ENCODE peak calls at places on chromosomes 13 and 19, in nine cellular contexts. One of them, this sample, is unnamed.
A peak's percentile ranks its signal among the peaks of the same experiment; 100 is the strongest.

GRCh38 chr13:45121421-45121820 is 1.1 kb downstream of the GTF2F2 start:
- DNase-seq in CD8-positive, alpha-beta memory T cell: no peak
- DNase-seq in A549: no peak
- DNase-seq in OCI-LY7: peak; percentile 56
- DNase-seq in IMR-90: peak; percentile 53
- DNase-seq in neural progenitor cell: peak; percentile 36
- DNase-seq in HepG2: peak; percentile 16
- DNase-seq in transverse colon: no peak
- DNase-seq in Peyer's patch: no peak
- DNase-seq in this sample: no peak

GRCh38 chr19:51422053-51422448 is 4.6 kb upstream of the SIGLEC10 start:
- DNase-seq in CD8-positive, alpha-beta memory T cell: peak; percentile 80
- DNase-seq in A549: peak; percentile 80
- DNase-seq in OCI-LY7: peak; percentile 84
- DNase-seq in IMR-90: peak; percentile 59
- DNase-seq in neural progenitor cell: peak; percentile 96
- DNase-seq in HepG2: peak; percentile 67
- DNase-seq in transverse colon: peak; percentile 88
- DNase-seq in Peyer's patch: peak; percentile 90
- DNase-seq in this sample: peak; percentile 52

GRCh38 chr13:37446503-37446902 is 152.1 kb downstream of the POSTN start:
- DNase-seq in CD8-positive, alpha-beta memory T cell: no peak
- DNase-seq in A549: no peak
- DNase-seq in OCI-LY7: no peak
- DNase-seq in IMR-90: peak; percentile 93
- DNase-seq in neural progenitor cell: no peak
- DNase-seq in HepG2: no peak
- DNase-seq in transverse colon: no peak
- DNase-seq in Peyer's patch: no peak
- DNase-seq in this sample: peak; percentile 3

GRCh38 chr19:18262917-18263316 is 11.3 kb downstream of the IQCN start:
- DNase-seq in CD8-positive, alpha-beta memory T cell: no peak
- DNase-seq in A549: no peak
- DNase-seq in OCI-LY7: no peak
- DNase-seq in IMR-90: no peak
- DNase-seq in neural progenitor cell: no peak
- DNase-seq in HepG2: no peak
- DNase-seq in transverse colon: no peak
- DNase-seq in Peyer's patch: no peak
- DNase-seq in this sample: no peak

GRCh38 chr19:12783226-12783848 is 7.9 kb upstream of the JUNB start:
- DNase-seq in CD8-positive, alpha-beta memory T cell: no peak
- DNase-seq in A549: no peak
- DNase-seq in OCI-LY7: no peak
- DNase-seq in IMR-90: no peak
- DNase-seq in neural progenitor cell: no peak
- DNase-seq in HepG2: no peak
- DNase-seq in transverse colon: no peak
- DNase-seq in Peyer's patch: no peak
- DNase-seq in this sample: peak; percentile 65

GRCh38 chr13:27359203-27359821 is 65.1 kb upstream of the GTF3A start:
- DNase-seq in CD8-positive, alpha-beta memory T cell: peak; percentile 41
- DNase-seq in A549: peak; percentile 53
- DNase-seq in OCI-LY7: peak; percentile 75
- DNase-seq in IMR-90: peak; percentile 73
- DNase-seq in neural progenitor cell: peak; percentile 76
- DNase-seq in HepG2: peak; percentile 43
- DNase-seq in transverse colon: peak; percentile 79
- DNase-seq in Peyer's patch: peak; percentile 77
- DNase-seq in this sample: peak; percentile 53

GRCh38 chr19:37334179-37335071 is 36.5 kb upstream of the ZNF527 start:
- DNase-seq in CD8-positive, alpha-beta memory T cell: peak; percentile 89
- DNase-seq in A549: no peak
- DNase-seq in OCI-LY7: no peak
- DNase-seq in IMR-90: peak; percentile 86
- DNase-seq in neural progenitor cell: peak; percentile 95
- DNase-seq in HepG2: no peak
- DNase-seq in transverse colon: peak; percentile 92
- DNase-seq in Peyer's patch: peak; percentile 80
- DNase-seq in this sample: peak; percentile 83

GRCh38 chr13:46615888-46616531 is 63.0 kb downstream of the LRCH1 start:
- DNase-seq in CD8-positive, alpha-beta memory T cell: no peak
- DNase-seq in A549: no peak
- DNase-seq in OCI-LY7: no peak
- DNase-seq in IMR-90: peak; percentile 68
- DNase-seq in neural progenitor cell: no peak
- DNase-seq in HepG2: no peak
- DNase-seq in transverse colon: no peak
- DNase-seq in Peyer's patch: no peak
- DNase-seq in this sample: no peak

GRCh38 chr19:1275976-1276619 is 768 bp downstream of the FAM174C start:
- DNase-seq in CD8-positive, alpha-beta memory T cell: no peak
- DNase-seq in A549: no peak
- DNase-seq in OCI-LY7: no peak
- DNase-seq in IMR-90: no peak
- DNase-seq in neural progenitor cell: no peak
- DNase-seq in HepG2: no peak
- DNase-seq in transverse colon: no peak
- DNase-seq in Peyer's patch: no peak
- DNase-seq in this sample: peak; percentile 49

GRCh38 chr19:1275260-1275975 is at the start of gene FAM174C:
- DNase-seq in CD8-positive, alpha-beta memory T cell: peak; percentile 96
- DNase-seq in A549: peak; percentile 81
- DNase-seq in OCI-LY7: peak; percentile 98
- DNase-seq in IMR-90: peak; percentile 97
- DNase-seq in neural progenitor cell: peak; percentile 98
- DNase-seq in HepG2: peak; percentile 91
- DNase-seq in transverse colon: peak; percentile 96
- DNase-seq in Peyer's patch: peak; percentile 97
- DNase-seq in this sample: peak; percentile 92

GRCh38 chr19:1274081-1274851 is 1.1 kb upstream of the FAM174C start:
- DNase-seq in CD8-positive, alpha-beta memory T cell: no peak
- DNase-seq in A549: no peak
- DNase-seq in OCI-LY7: no peak
- DNase-seq in IMR-90: no peak
- DNase-seq in neural progenitor cell: no peak
- DNase-seq in HepG2: no peak
- DNase-seq in transverse colon: no peak
- DNase-seq in Peyer's patch: no peak
- DNase-seq in this sample: no peak

GRCh38 chr19:1273263-1274041 is 1.9 kb upstream of the FAM174C start:
- DNase-seq in CD8-positive, alpha-beta memory T cell: no peak
- DNase-seq in A549: no peak
- DNase-seq in OCI-LY7: no peak
- DNase-seq in IMR-90: no peak
- DNase-seq in neural progenitor cell: no peak
- DNase-seq in HepG2: no peak
- DNase-seq in transverse colon: no peak
- DNase-seq in Peyer's patch: no peak
- DNase-seq in this sample: no peak

DNA sequence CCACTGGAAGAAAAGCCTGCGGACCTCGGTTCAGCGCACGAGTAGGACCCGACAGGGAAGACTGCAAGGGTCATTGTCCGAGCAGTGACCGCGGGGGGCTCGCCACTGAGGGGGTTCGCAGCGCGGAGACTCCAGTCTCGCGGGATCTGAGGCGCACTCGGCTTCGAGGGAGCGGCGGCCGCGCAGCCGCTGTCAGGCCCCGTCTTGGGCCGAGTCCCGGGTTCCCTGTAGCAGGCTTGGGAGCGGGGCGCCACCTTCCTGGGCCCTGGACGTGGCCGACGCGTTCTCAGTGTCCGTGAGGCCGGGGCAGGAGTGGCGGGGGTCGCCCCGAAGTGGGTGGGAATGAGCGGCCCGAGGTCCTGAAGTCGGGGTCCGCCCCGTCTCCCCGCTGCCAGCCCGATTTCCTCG is 474 bp upstream of the FAM174C start:
- DNase-seq in CD8-positive, alpha-beta memory T cell: no peak
- DNase-seq in A549: no peak
- DNase-seq in OCI-LY7: no peak
- DNase-seq in IMR-90: no peak
- DNase-seq in neural progenitor cell: peak; percentile 67
- DNase-seq in HepG2: no peak
- DNase-seq in transverse colon: no peak
- DNase-seq in Peyer's patch: no peak
- DNase-seq in this sample: no peak
- H3K4me3 ChIP-seq in CD8-positive, alpha-beta memory T cell: peak overlapping the region; percentile 49
- H3K4me3 ChIP-seq in A549: peak overlapping the region; percentile 80
- H3K4me3 ChIP-seq in OCI-LY7: peak overlapping the region; percentile 95
- H3K4me3 ChIP-seq in IMR-90: peak overlapping the region; percentile 31
- H3K4me3 ChIP-seq in neural progenitor cell: peak overlapping the region; percentile 61
- H3K4me3 ChIP-seq in HepG2: peak overlapping the region; percentile 85
- H3K4me3 ChIP-seq in transverse colon: peak overlapping the region; percentile 59
- H3K4me3 ChIP-seq in Peyer's patch: peak overlapping the region; percentile 90
- H3K4me3 ChIP-seq in this sample: peak overlapping the region; percentile 90

DNA sequence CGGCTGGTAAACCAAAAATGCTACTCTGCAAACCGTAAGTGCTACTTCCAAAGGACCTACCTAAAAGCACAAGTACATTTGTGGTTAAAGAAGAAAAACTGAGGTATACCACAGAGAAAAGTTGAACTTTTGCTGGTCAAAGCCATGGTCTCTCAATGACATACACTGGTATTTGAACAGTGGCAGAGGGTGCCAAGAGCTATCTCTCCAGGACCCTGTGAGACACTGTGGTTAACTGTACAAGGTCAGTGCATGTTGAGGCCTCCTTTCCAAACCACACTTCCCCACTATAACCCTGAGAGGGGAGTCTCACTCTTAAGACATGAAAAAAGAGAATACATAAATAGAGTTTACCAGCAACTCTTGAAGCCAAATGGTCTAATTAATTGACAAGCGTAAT is 49.5 kb downstream of the COL4A1 start:
- DNase-seq in CD8-positive, alpha-beta memory T cell: no peak
- DNase-seq in A549: no peak
- DNase-seq in OCI-LY7: no peak
- DNase-seq in IMR-90: no peak
- DNase-seq in neural progenitor cell: no peak
- DNase-seq in HepG2: no peak
- DNase-seq in transverse colon: no peak
- DNase-seq in Peyer's patch: no peak
- DNase-seq in this sample: no peak
- H3K27ac ChIP-seq in CD8-positive, alpha-beta memory T cell: no peak overlapping the region
- H3K27ac ChIP-seq in A549: no peak overlapping the region
- H3K27ac ChIP-seq in OCI-LY7: no peak overlapping the region
- H3K27ac ChIP-seq in IMR-90: peak overlapping the region; percentile 52
- H3K27ac ChIP-seq in neural progenitor cell: no peak overlapping the region
- H3K27ac ChIP-seq in HepG2: no peak overlapping the region
- H3K27ac ChIP-seq in transverse colon: peak overlapping the region; percentile 68
- H3K27ac ChIP-seq in Peyer's patch: peak overlapping the region; percentile 56
- H3K27ac ChIP-seq in this sample: no peak overlapping the region

GRCh38 chr19:2333027-2333806 is 4.7 kb downstream of the SPPL2B start:
- DNase-seq in CD8-positive, alpha-beta memory T cell: no peak
- DNase-seq in A549: no peak
- DNase-seq in OCI-LY7: peak; percentile 79
- DNase-seq in IMR-90: no peak
- DNase-seq in neural progenitor cell: no peak
- DNase-seq in HepG2: no peak
- DNase-seq in transverse colon: peak; percentile 64
- DNase-seq in Peyer's patch: peak; percentile 83
- DNase-seq in this sample: no peak

GRCh38 chr19:2332341-2333026 is 4.0 kb downstream of the SPPL2B start:
- DNase-seq in CD8-positive, alpha-beta memory T cell: no peak
- DNase-seq in A549: no peak
- DNase-seq in OCI-LY7: peak; percentile 95
- DNase-seq in IMR-90: no peak
- DNase-seq in neural progenitor cell: no peak
- DNase-seq in HepG2: no peak
- DNase-seq in transverse colon: peak; percentile 69
- DNase-seq in Peyer's patch: peak; percentile 74
- DNase-seq in this sample: no peak

GRCh38 chr19:2330255-2330631 is 1.8 kb downstream of the SPPL2B start:
- DNase-seq in CD8-positive, alpha-beta memory T cell: no peak
- DNase-seq in A549: no peak
- DNase-seq in OCI-LY7: no peak
- DNase-seq in IMR-90: no peak
- DNase-seq in neural progenitor cell: no peak
- DNase-seq in HepG2: no peak
- DNase-seq in transverse colon: no peak
- DNase-seq in Peyer's patch: no peak
- DNase-seq in this sample: no peak

GRCh38 chr19:2330632-2331284 is 2.3 kb downstream of the SPPL2B start:
- DNase-seq in CD8-positive, alpha-beta memory T cell: no peak
- DNase-seq in A549: no peak
- DNase-seq in OCI-LY7: no peak
- DNase-seq in IMR-90: no peak
- DNase-seq in neural progenitor cell: no peak
- DNase-seq in HepG2: peak; percentile 68
- DNase-seq in transverse colon: peak; percentile 93
- DNase-seq in Peyer's patch: peak; percentile 96
- DNase-seq in this sample: no peak

DNA sequence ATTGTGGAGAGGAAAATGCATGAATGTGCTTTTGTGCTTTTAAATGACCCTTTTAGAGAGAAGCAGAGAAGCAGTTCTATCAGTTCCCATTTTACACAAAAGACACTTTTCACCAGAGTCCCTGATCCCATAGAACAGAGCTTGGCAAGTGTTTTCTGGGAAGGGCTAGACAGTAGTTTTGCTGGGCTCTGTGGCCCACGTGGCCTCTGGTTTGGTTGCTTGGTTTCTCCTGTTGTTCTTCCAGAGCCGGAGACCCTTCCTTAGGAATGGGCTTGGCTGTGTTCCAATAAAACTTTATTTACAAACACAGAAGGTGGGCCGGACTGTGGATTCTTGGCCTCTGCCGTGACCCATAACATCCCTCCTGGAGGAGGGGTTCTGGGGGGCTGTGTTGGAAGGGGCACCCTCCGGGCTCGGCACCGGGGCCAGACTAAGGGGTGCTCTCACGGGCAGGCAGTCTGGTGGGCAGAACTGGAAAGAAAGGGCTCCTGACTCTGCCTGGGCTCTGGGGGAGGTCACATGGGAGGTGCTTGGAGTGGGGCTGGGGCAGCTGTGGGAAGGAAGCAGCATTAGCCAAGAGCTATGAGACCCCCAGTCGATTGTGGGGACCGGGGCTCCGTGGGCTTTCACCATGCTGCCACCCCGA is 3.2 kb downstream of the SPPL2B start:
- DNase-seq in CD8-positive, alpha-beta memory T cell: no peak
- DNase-seq in A549: no peak
- DNase-seq in OCI-LY7: peak; percentile 14
- DNase-seq in IMR-90: no peak
- DNase-seq in neural progenitor cell: no peak
- DNase-seq in HepG2: no peak
- DNase-seq in transverse colon: no peak
- DNase-seq in Peyer's patch: no peak
- DNase-seq in this sample: no peak
- H3K4me3 ChIP-seq in CD8-positive, alpha-beta memory T cell: no peak overlapping the region
- H3K4me3 ChIP-seq in A549: no peak overlapping the region
- H3K4me3 ChIP-seq in OCI-LY7: peak overlapping the region; percentile 55
- H3K4me3 ChIP-seq in IMR-90: no peak overlapping the region
- H3K4me3 ChIP-seq in neural progenitor cell: peak overlapping the region; percentile 18
- H3K4me3 ChIP-seq in HepG2: peak overlapping the region; percentile 73
- H3K4me3 ChIP-seq in transverse colon: peak overlapping the region; percentile 27
- H3K4me3 ChIP-seq in Peyer's patch: peak overlapping the region; percentile 87
- H3K4me3 ChIP-seq in this sample: no peak overlapping the region

DNA sequence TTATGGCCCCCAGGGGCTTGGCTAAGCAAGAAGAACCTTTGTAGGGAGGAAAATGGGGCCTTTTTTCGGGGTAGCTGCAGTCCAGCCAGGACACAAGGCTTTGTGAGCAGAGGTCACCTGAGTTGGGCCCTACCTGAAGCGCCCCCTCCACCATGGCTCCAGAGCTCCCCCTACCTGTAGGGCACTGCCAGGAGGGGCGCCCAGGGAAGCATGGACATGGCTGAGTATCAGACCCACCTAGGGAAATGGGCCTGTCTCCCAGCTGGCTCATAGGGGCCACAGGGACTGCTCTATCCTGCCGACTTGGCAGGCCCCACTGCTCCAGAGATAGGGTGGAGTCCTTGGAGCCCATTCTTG is 9.0 kb upstream of the CEBPA start:
- DNase-seq in CD8-positive, alpha-beta memory T cell: no peak
- DNase-seq in A549: no peak
- DNase-seq in OCI-LY7: no peak
- DNase-seq in IMR-90: no peak
- DNase-seq in neural progenitor cell: no peak
- DNase-seq in HepG2: no peak
- DNase-seq in transverse colon: peak; percentile 60
- DNase-seq in Peyer's patch: no peak
- DNase-seq in this sample: no peak
- H3K27ac ChIP-seq in CD8-positive, alpha-beta memory T cell: no peak overlapping the region
- H3K27ac ChIP-seq in A549: no peak overlapping the region
- H3K27ac ChIP-seq in OCI-LY7: no peak overlapping the region
- H3K27ac ChIP-seq in IMR-90: no peak overlapping the region
- H3K27ac ChIP-seq in neural progenitor cell: no peak overlapping the region
- H3K27ac ChIP-seq in HepG2: no peak overlapping the region
- H3K27ac ChIP-seq in transverse colon: peak overlapping the region; percentile 74
- H3K27ac ChIP-seq in Peyer's patch: peak overlapping the region; percentile 63
- H3K27ac ChIP-seq in this sample: no peak overlapping the region